ENCODE peak calls at places on chromosomes 16 and 17, in six cellular contexts. M is left lung, I is psoas muscle, Q is GM12864, E is kidney, P is nephron progenitor cell. D is an unnamed sample.

GRCh38 chr16:78098544-78099371 is 696 bp upstream of the WWOX start:
- DNase-seq in I (no peak), E (no peak), M (no peak), P (no peak), Q (no peak), D (no peak)

GRCh38 chr16:54933281-54934150 is 2.9 kb downstream of the IRX5 start:
- DNase-seq in M (peak), I (peak), E (peak), P (peak), Q (no peak), D (no peak)

GRCh38 chr17:55366020-55366481 is 55.6 kb downstream of the MMD start:
- DNase-seq in M (no peak), Q (no peak), E (no peak), I (no peak), P (no peak), D (no peak)

GRCh38 chr17:76791053-76791980 is 53.4 kb downstream of the MFSD11 start:
- DNase-seq in I (no peak), M (no peak), E (no peak), P (no peak), Q (no peak), D (no peak)

GRCh38 chr16:89090182-89090630 is 3.4 kb upstream of the ACSF3 start:
- DNase-seq in P (no peak), Q (no peak), M (peak), I (no peak), E (no peak), D (no peak)

GRCh38 chr17:37726891-37727780 is 17.7 kb downstream of the HNF1B start:
- DNase-seq in I (no peak), P (no peak), M (no peak), Q (no peak), E (no peak), D (no peak)

GRCh38 chr16:84153660-84154214 is 8.6 kb downstream of the DNAAF1 start:
- DNase-seq in E (no peak), P (no peak), Q (no peak), M (no peak), I (no peak), D (no peak)

GRCh38 chr16:75010427-75010826 is 11.6 kb downstream of the ZNRF1 start:
- DNase-seq in Q (no peak), P (no peak), E (no peak), I (no peak), M (no peak), D (no peak)

GRCh38 chr16:15636392-15636873 is 6.5 kb downstream of the MARF1 start:
- DNase-seq in P (no peak), E (no peak), Q (no peak), I (no peak), M (no peak), D (no peak)

GRCh38 chr16:64282181-64282580 is 839.7 kb downstream of the CDH11 start:
- DNase-seq in P (no peak), Q (no peak), E (no peak), I (no peak), M (no peak), D (no peak)

GRCh38 chr17:31216053-31216751 is 80.8 kb downstream of the OMG start:
- DNase-seq in P (no peak), Q (peak), E (no peak), I (no peak), M (no peak), D (peak)

GRCh38 chr16:85524365-85524629 is 88.8 kb upstream of the GSE1 start:
- DNase-seq in I (no peak), P (no peak), Q (no peak), E (no peak), M (peak), D (no peak)

GRCh38 chr17:30346211-30346831 is 12.5 kb upstream of the TMIGD1 start:
- DNase-seq in I (no peak), Q (no peak), P (no peak), E (no peak), M (no peak), D (no peak)

GRCh38 chr16:75343311-75343710 is 90.0 kb downstream of the CFDP1 start:
- DNase-seq in P (no peak), M (no peak), I (no peak), E (no peak), Q (no peak), D (no peak)

GRCh38 chr16:22670044-22670536 is 143.9 kb upstream of the HS3ST2 start:
- DNase-seq in I (no peak), P (no peak), Q (no peak), E (no peak), M (no peak), D (no peak)

GRCh38 chr17:1529863-1530262 is 13.5 kb upstream of the INPP5K start:
- DNase-seq in M (no peak), Q (no peak), E (no peak), I (no peak), P (no peak), D (no peak)

GRCh38 chr17:31248986-31249385 is 48.1 kb downstream of the OMG start:
- DNase-seq in Q (no peak), P (no peak), I (no peak), E (no peak), M (no peak), D (peak)

GRCh38 chr17:17130077-17130844 is 75.9 kb downstream of the PLD6 start:
- DNase-seq in Q (no peak), I (peak), E (peak), M (peak), P (no peak), D (no peak)

GRCh38 chr16:85136705-85137322 is 24.5 kb upstream of the CIBAR2 start:
- DNase-seq in P (no peak), M (no peak), I (no peak), Q (no peak), E (no peak), D (no peak)

GRCh38 chr16:67233596-67233995 is 6.7 kb downstream of the TMEM208 start:
- DNase-seq in I (no peak), Q (no peak), M (peak), P (no peak), E (peak), D (no peak)

GRCh38 chr17:81228834-81229665 is 6.3 kb upstream of the CEP131 start:
- DNase-seq in Q (no peak), M (peak), I (no peak), P (no peak), E (no peak), D (no peak)

GRCh38 chr17:57407287-57408063 is 151.2 kb downstream of the MSI2 start:
- DNase-seq in P (peak), M (no peak), E (no peak), Q (no peak), I (no peak), D (no peak)

GRCh38 chr17:29469251-29469650 is 79.1 kb downstream of the TAOK1 start:
- DNase-seq in Q (no peak), M (no peak), P (no peak), I (no peak), E (no peak), D (no peak)

GRCh38 chr17:1365445-1366039 is 34.5 kb downstream of the YWHAE start:
- DNase-seq in Q (peak), P (peak), M (no peak), E (no peak), I (no peak), D (peak)

GRCh38 chr16:31063495-31063842 is 10.6 kb downstream of the ZNF668 start:
- DNase-seq in P (no peak), M (no peak), I (no peak), E (no peak), Q (no peak), D (no peak)

GRCh38 chr17:4950075-4950756 is 703 bp upstream of the ENO3 start:
- DNase-seq in Q (no peak), E (peak), P (peak), I (peak), M (peak), D (no peak)

GRCh38 chr17:17698371-17698770 is 17.1 kb downstream of the RAI1 start:
- DNase-seq in I (no peak), P (no peak), E (no peak), M (peak), Q (no peak), D (no peak)

GRCh38 chr16:11675561-11676511 is 7.6 kb downstream of the SNN start:
- DNase-seq in I (peak), E (peak), P (no peak), Q (no peak), M (peak), D (no peak)

GRCh38 chr17:42543190-42544079 is 7.4 kb downstream of the NAGLU start:
- DNase-seq in I (peak), P (no peak), Q (no peak), E (peak), M (no peak), D (no peak)

GRCh38 chr17:62179525-62180161 is 114.6 kb upstream of the MED13 start:
- DNase-seq in I (no peak), Q (no peak), E (no peak), P (no peak), M (no peak), D (peak)

GRCh38 chr16:9090101-9090959 is 1.1 kb upstream of the HAPSTR1 start:
- DNase-seq in Q (no peak), E (peak), M (peak), P (peak), I (peak), D (no peak)

GRCh38 chr17:70563301-70563820 is 394.0 kb downstream of the KCNJ2 start:
- DNase-seq in M (no peak), I (no peak), P (no peak), E (no peak), Q (no peak), D (no peak)

GRCh38 chr17:42179911-42180410 is 981 bp downstream of the KCNH4 start:
- DNase-seq in I (peak), P (peak), Q (no peak), M (no peak), E (no peak), D (no peak)

GRCh38 chr17:66310528-66311148 is 8.2 kb downstream of the PRKCA start:
- DNase-seq in M (no peak), P (no peak), E (no peak), Q (no peak), I (no peak), D (no peak)
- TF ChIP-seq CTCF in M (no peak), P (no peak), E (no peak), Q (no peak), I (no peak), D (peak)

DNA sequence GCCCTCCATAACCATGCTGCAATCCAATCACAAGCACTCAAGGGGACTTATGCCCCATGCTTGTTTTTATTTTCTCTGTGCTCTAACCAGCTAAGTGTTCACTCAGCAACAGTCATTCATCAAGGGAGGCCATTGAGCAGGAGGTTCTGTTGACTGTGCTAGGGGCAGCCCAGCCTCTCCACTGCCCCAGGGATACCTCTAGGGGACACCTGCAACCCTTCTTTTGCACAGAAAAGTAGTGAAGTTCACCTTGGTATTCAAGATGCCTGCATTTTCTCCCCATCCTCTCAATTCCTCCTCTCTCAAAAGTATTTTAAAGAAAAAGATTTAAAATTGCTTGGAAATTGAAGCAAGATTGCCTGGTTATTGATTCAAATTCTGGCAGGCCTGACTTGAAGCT is 124.7 kb upstream of the GNAO1 start:
- DNase-seq in I (no peak), P (no peak), M (no peak), Q (no peak), E (no peak), D (no peak)
- TF ChIP-seq CTCF in I (no peak), P (no peak), M (no peak), Q (no peak), E (no peak), D (no peak)

DNA sequence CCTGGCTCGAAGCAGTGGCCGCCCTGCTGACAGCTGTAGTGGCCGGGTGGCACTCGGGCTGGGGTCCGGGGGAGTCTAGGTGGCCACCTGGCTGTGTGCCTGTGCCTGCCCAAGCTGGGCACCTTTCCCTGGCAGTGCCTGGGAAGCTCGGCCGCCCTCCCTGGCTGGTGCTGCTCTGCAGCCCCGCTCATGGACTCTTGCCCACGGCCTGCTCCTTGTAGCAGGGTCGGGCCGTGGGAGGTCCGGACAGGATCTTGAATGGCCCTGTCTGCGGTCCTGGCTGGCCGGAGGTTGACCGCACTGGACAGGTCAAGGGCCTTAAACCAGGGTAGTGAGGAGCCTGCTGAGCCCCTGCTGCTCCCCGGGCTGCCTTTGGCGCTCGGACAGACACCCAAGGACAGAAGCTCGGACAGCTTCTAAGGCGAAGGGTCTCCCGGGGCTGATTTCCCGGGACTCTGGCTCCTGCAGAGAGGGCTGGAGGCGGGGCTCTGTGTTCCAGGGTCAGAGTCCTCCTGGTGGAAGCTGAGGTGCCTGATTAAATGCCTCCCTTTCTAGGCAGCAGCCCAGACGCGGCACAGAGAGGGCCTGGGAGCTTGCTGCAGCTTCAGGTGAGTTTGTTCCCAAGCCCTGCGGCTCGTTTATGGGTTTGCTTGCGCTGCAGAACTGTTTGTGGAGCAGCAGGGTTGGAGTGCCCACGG is 6.0 kb downstream of the CAPN15 start:
- DNase-seq in P (peak), E (no peak), Q (no peak), M (no peak), I (no peak), D (no peak)
- TF ChIP-seq CTCF in P (no peak), E (no peak), Q (no peak), M (no peak), I (no peak), D (no peak)

DNA sequence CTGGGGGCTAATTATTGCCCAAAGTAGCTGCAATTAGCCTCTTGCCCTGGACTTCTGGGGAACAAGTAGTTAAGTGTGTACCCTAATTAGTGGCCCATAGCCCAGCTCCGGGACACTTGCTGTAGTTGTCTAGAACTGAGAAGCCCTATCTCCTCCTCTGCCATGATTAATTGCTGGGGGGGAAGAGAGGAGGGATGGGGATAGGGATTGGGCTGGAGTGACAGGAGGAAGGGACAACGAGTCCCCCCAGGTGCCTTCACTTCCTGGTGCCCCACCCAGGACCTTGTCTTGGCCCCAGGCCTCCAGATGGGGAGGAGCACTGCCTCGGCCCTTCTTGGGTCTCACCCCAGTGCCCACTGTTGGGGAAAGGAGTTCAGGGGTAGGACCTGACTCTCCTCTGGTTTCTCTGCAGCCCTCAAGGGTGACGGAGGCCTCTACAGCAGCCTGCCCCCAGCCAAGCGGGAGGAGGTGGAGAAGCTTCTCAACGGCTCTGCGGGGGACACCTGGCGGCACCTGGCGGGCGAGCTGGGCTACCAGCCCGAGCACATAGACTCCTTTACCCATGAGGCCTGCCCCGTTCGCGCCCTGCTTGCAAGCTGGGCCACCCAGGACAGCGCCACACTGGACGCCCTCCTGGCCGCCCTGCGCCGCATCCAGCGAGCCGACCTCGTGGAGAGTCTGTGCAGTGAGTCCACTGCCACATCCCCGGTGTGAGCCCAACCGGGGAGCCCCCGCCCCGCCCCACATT is 17.4 kb downstream of the NGFR start:
- DNase-seq in M (peak), Q (no peak), I (no peak), P (no peak), E (peak), D (no peak)
- TF ChIP-seq CTCF in M (no peak), Q (no peak), I (no peak), P (no peak), E (no peak), D (no peak)

GRCh38 chr17:73249700-73250099 is 12.0 kb downstream of the CPSF4L start:
- DNase-seq in P (no peak), E (no peak), M (no peak), Q (no peak), I (no peak), D (no peak)

GRCh38 chr17:73248532-73248931 is 13.1 kb downstream of the CPSF4L start:
- DNase-seq in E (no peak), Q (no peak), I (no peak), P (no peak), M (no peak), D (no peak)

GRCh38 chr17:73251871-73252270 is 9.8 kb downstream of the CPSF4L start:
- DNase-seq in M (no peak), E (no peak), P (no peak), I (no peak), Q (no peak), D (no peak)

GRCh38 chr17:73250851-73251640 is 10.6 kb downstream of the CPSF4L start:
- DNase-seq in M (no peak), Q (no peak), E (no peak), P (no peak), I (no peak), D (no peak)

DNA sequence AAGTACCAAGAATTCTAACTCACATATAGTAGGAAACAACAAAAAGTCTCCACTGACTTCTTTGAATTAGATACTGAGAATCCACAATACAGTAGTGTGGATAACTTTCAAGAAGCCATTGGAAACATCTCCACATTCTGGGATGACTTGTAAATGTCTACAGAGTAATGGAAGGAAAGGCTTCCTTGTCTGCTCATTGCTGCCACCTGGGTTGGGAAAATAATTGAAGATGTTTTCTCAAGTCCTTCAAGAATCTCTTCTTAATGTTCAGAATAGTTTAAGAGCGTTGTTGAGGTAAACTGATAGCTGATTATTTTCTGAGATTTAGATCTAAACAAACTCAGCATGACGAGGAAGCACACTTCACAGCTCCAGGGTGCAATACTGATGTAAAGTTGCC is 14.0 kb downstream of the CPSF4L start:
- DNase-seq in I (no peak), P (no peak), M (no peak), E (no peak), Q (no peak), D (no peak)
- TF ChIP-seq CTCF in I (peak), P (no peak), M (peak), E (peak), Q (no peak), D (peak)

DNA sequence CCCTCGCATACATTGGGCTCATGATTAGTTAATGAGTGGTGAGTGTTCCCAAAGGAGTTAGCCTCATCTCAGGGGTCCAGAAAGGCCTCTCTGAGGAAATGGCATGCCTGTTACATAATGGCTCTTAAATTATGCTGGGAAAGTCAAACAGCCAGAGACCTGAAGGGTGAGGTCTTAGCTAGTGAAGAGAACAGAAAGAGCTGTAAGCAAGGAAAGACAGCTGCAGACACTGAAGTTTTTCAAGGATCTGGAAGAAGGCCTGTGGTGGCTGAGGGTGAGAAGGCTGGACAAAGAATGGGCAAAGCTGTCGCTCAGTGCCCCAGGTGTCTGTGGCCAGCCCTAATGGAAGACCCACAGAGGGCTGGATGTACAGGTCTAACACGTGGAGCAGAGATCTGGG is 10.4 kb downstream of the SP2 start:
- DNase-seq in P (no peak), I (no peak), M (no peak), E (no peak), Q (no peak), D (no peak)
- TF ChIP-seq CTCF in P (no peak), I (no peak), M (no peak), E (no peak), Q (no peak), D (no peak)

DNA sequence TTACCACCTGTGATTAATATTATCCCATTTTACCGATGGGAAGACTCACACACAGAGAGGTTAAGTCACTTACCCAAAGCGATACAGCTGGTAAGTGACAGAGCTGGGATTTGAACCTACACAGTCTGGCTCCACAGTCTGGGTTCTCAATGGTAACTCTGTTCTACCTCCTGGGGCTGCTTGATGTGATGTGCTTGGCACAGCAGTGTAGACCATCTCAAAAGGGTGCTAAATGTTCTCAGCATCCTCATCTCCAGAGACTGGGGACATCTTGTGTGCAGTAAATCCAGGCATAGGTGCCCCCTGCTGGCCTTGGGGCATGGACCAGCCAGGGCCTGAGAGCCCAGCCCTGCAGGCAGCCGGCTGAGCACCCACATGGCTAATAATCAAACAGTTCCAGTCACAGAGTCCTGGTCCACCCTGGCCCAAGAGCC is 15.4 kb upstream of the KATNB1 start:
- DNase-seq in I (no peak), Q (no peak), P (peak), M (peak), E (no peak), D (peak)
- TF ChIP-seq CTCF in I (peak), Q (peak), P (peak), M (no peak), E (peak), D (peak)

D was measured in HFFc6.